ENCODE peak calls at places on chromosomes 7 and 10, in four cellular contexts. One of them, this sample, is unnamed.
A peak's percentile ranks its signal among the peaks of the same experiment; 100 is the strongest.

GRCh38 chr7:115679976-115680375 is 350.6 kb downstream of the TFEC start:
- DNase-seq in HCT116: peak; percentile 38
- DNase-seq in neural progenitor cell: peak; percentile 72
- DNase-seq in hepatocyte: peak; percentile 58
- DNase-seq in this sample: peak; percentile 43

GRCh38 chr10:4127518-4128315 is 342.7 kb upstream of the KLF6 start:
- DNase-seq in hepatocyte: peak; percentile 61
- DNase-seq in neural progenitor cell: no peak
- DNase-seq in HCT116: no peak
- DNase-seq in this sample: no peak

GRCh38 chr10:72331575-72332422 is 22.9 kb downstream of the DNAJB12 start:
- DNase-seq in HCT116: peak; percentile 80
- DNase-seq in hepatocyte: peak; percentile 88
- DNase-seq in neural progenitor cell: peak; percentile 94
- DNase-seq in this sample: peak; percentile 17

GRCh38 chr7:18541189-18541870 is 45.8 kb downstream of the HDAC9 start:
- DNase-seq in HCT116: no peak
- DNase-seq in neural progenitor cell: no peak
- DNase-seq in hepatocyte: no peak
- DNase-seq in this sample: no peak

GRCh38 chr7:6359021-6359420 is 86.6 kb upstream of the CYTH3 start:
- DNase-seq in hepatocyte: no peak
- DNase-seq in HCT116: no peak
- DNase-seq in neural progenitor cell: no peak
- DNase-seq in this sample: no peak

GRCh38 chr7:134562136-134562535 is 13.2 kb downstream of the AKR1B15 start:
- DNase-seq in HCT116: no peak
- DNase-seq in neural progenitor cell: no peak
- DNase-seq in hepatocyte: no peak
- DNase-seq in this sample: no peak

GRCh38 chr10:2980791-2981360 is 86.5 kb upstream of the PFKP start:
- DNase-seq in HCT116: no peak
- DNase-seq in hepatocyte: no peak
- DNase-seq in neural progenitor cell: no peak
- DNase-seq in this sample: no peak

GRCh38 chr10:21441625-21442024 is 83.9 kb downstream of the SKIDA1 start:
- DNase-seq in neural progenitor cell: no peak
- DNase-seq in hepatocyte: no peak
- DNase-seq in HCT116: no peak
- DNase-seq in this sample: no peak

GRCh38 chr10:98268694-98269386 is 846 bp upstream of the LOXL4 start:
- DNase-seq in neural progenitor cell: peak; percentile 47
- DNase-seq in HCT116: no peak
- DNase-seq in hepatocyte: no peak
- DNase-seq in this sample: no peak

GRCh38 chr10:92729886-92730285 is 40.1 kb downstream of the HHEX start:
- DNase-seq in hepatocyte: no peak
- DNase-seq in neural progenitor cell: no peak
- DNase-seq in HCT116: no peak
- DNase-seq in this sample: peak; percentile 70

GRCh38 chr10:32357056-32357735 is 10.2 kb upstream of the EPC1 start:
- DNase-seq in neural progenitor cell: no peak
- DNase-seq in HCT116: no peak
- DNase-seq in hepatocyte: no peak
- DNase-seq in this sample: no peak

GRCh38 chr7:73308074-73308664 is 457 bp downstream of the NSUN5 start:
- DNase-seq in neural progenitor cell: peak; percentile 38
- DNase-seq in HCT116: no peak
- DNase-seq in hepatocyte: peak; percentile 36
- DNase-seq in this sample: peak; percentile 18

GRCh38 chr10:77873558-77874380 is 52.8 kb downstream of the DLG5 start:
- DNase-seq in HCT116: peak; percentile 73
- DNase-seq in neural progenitor cell: no peak
- DNase-seq in hepatocyte: peak; percentile 75
- DNase-seq in this sample: no peak

GRCh38 chr10:102959399-102959798 is 41.3 kb downstream of the CNNM2 start:
- DNase-seq in hepatocyte: no peak
- DNase-seq in neural progenitor cell: no peak
- DNase-seq in HCT116: no peak
- DNase-seq in this sample: no peak

GRCh38 chr7:80542398-80542797 is 30.5 kb upstream of the GNAT3 start:
- DNase-seq in HCT116: no peak
- DNase-seq in hepatocyte: no peak
- DNase-seq in neural progenitor cell: no peak
- DNase-seq in this sample: no peak

GRCh38 chr7:31734456-31734855 is 47.4 kb downstream of the PPP1R17 start:
- DNase-seq in hepatocyte: no peak
- DNase-seq in HCT116: no peak
- DNase-seq in neural progenitor cell: no peak
- DNase-seq in this sample: no peak

GRCh38 chr10:75283150-75284096 is 47.7 kb upstream of the COMTD1 start:
- DNase-seq in hepatocyte: peak; percentile 75
- DNase-seq in HCT116: no peak
- DNase-seq in neural progenitor cell: peak; percentile 45
- DNase-seq in this sample: no peak

GRCh38 chr7:114976666-114977065 is 54.8 kb downstream of the MDFIC start:
- DNase-seq in hepatocyte: no peak
- DNase-seq in neural progenitor cell: no peak
- DNase-seq in HCT116: no peak
- DNase-seq in this sample: no peak

GRCh38 chr10:86329896-86330680 is 36.5 kb downstream of the GRID1 start:
- DNase-seq in neural progenitor cell: no peak
- DNase-seq in HCT116: no peak
- DNase-seq in hepatocyte: no peak
- DNase-seq in this sample: no peak

GRCh38 chr7:141837683-141838082 is 3.6 kb downstream of the PRSS37 start:
- DNase-seq in hepatocyte: no peak
- DNase-seq in HCT116: no peak
- DNase-seq in neural progenitor cell: no peak
- DNase-seq in this sample: no peak

GRCh38 chr7:120725376-120726039 is 132.4 kb downstream of the TSPAN12 start:
- DNase-seq in hepatocyte: peak; percentile 69
- DNase-seq in HCT116: peak; percentile 43
- DNase-seq in neural progenitor cell: peak; percentile 72
- DNase-seq in this sample: peak; percentile 62

GRCh38 chr10:118447478-118447877 is 105.4 kb upstream of the FAM204A start:
- DNase-seq in hepatocyte: no peak
- DNase-seq in HCT116: no peak
- DNase-seq in neural progenitor cell: no peak
- DNase-seq in this sample: no peak

GRCh38 chr7:17521437-17521836 is 223.0 kb downstream of the AHR start:
- DNase-seq in hepatocyte: no peak
- DNase-seq in neural progenitor cell: no peak
- DNase-seq in HCT116: no peak
- DNase-seq in this sample: no peak

GRCh38 chr10:82228701-82229100 is 353.7 kb downstream of the NRG3 start:
- DNase-seq in neural progenitor cell: no peak
- DNase-seq in HCT116: no peak
- DNase-seq in hepatocyte: no peak
- DNase-seq in this sample: no peak

GRCh38 chr10:26717476-26717875 is 20.0 kb downstream of the PDSS1 start:
- DNase-seq in hepatocyte: no peak
- DNase-seq in neural progenitor cell: no peak
- DNase-seq in HCT116: no peak
- DNase-seq in this sample: no peak

GRCh38 chr10:70137927-70138883 is 5.6 kb upstream of the AIFM2 start:
- DNase-seq in HCT116: no peak
- DNase-seq in hepatocyte: no peak
- DNase-seq in neural progenitor cell: no peak
- DNase-seq in this sample: no peak

GRCh38 chr10:114245128-114245791 is 6.2 kb downstream of the VWA2 start:
- DNase-seq in hepatocyte: peak; percentile 28
- DNase-seq in HCT116: no peak
- DNase-seq in neural progenitor cell: no peak
- DNase-seq in this sample: no peak

GRCh38 chr7:124452176-124452575 is 313.4 kb downstream of the GPR37 start:
- DNase-seq in neural progenitor cell: no peak
- DNase-seq in hepatocyte: no peak
- DNase-seq in HCT116: no peak
- DNase-seq in this sample: no peak

GRCh38 chr7:5703572-5704533 is 77.6 kb downstream of the RNF216 start:
- DNase-seq in neural progenitor cell: peak; percentile 15
- DNase-seq in hepatocyte: no peak
- DNase-seq in HCT116: no peak
- DNase-seq in this sample: no peak

GRCh38 chr7:139820089-139820488 is 9.0 kb upstream of the TBXAS1 start:
- DNase-seq in hepatocyte: no peak
- DNase-seq in neural progenitor cell: no peak
- DNase-seq in HCT116: no peak
- DNase-seq in this sample: no peak

GRCh38 chr10:49634053-49634660 is 20.3 kb downstream of the CHAT start:
- DNase-seq in hepatocyte: no peak
- DNase-seq in HCT116: no peak
- DNase-seq in neural progenitor cell: no peak
- DNase-seq in this sample: no peak

GRCh38 chr7:151410405-151411390 is 860 bp upstream of the WDR86 start:
- DNase-seq in neural progenitor cell: peak; percentile 71
- DNase-seq in HCT116: no peak
- DNase-seq in hepatocyte: peak; percentile 68
- DNase-seq in this sample: no peak

GRCh38 chr7:159280008-159280407 is 135.3 kb upstream of the VIPR2 start:
- DNase-seq in neural progenitor cell: no peak
- DNase-seq in HCT116: no peak
- DNase-seq in hepatocyte: no peak
- DNase-seq in this sample: no peak
- H3K9me3 ChIP-seq in neural progenitor cell: no peaks in the 10 kb centered on the region
- H3K9me3 ChIP-seq in HCT116: no peaks in the 10 kb centered on the region
- H3K9me3 ChIP-seq in hepatocyte: no peaks in the 10 kb centered on the region
- H3K9me3 ChIP-seq in this sample: no peaks in the 10 kb centered on the region

GRCh38 chr7:131104611-131105293 is 222.9 kb upstream of the MKLN1 start:
- DNase-seq in HCT116: no peak
- DNase-seq in hepatocyte: no peak
- DNase-seq in neural progenitor cell: no peak
- DNase-seq in this sample: no peak
- H3K79me2 ChIP-seq in HCT116: peaks cover 86% of the 10 kb centered on the region
- H3K79me2 ChIP-seq in hepatocyte: peaks cover 42% of the 10 kb centered on the region
- H3K79me2 ChIP-seq in neural progenitor cell: no peaks in the 10 kb centered on the region
- H3K79me2 ChIP-seq in this sample: peaks cover 89% of the 10 kb centered on the region

GRCh38 chr7:12888727-12889126 is 201.3 kb downstream of the ARL4A start:
- DNase-seq in neural progenitor cell: no peak
- DNase-seq in HCT116: no peak
- DNase-seq in hepatocyte: no peak
- DNase-seq in this sample: no peak
- TF ChIP-seq EZH2phosphoT487 in neural progenitor cell: no peak
- TF ChIP-seq EZH2phosphoT487 in HCT116: no peak
- TF ChIP-seq EZH2phosphoT487 in hepatocyte: no peak
- TF ChIP-seq EZH2phosphoT487 in this sample: no peak

GRCh38 chr7:71659622-71660021 is 527.7 kb downstream of the GALNT17 start:
- DNase-seq in neural progenitor cell: no peak
- DNase-seq in HCT116: no peak
- DNase-seq in hepatocyte: no peak
- DNase-seq in this sample: no peak
- H3K9me3 ChIP-seq in neural progenitor cell: no peaks in the 10 kb centered on the region
- H3K9me3 ChIP-seq in HCT116: peaks cover 24% of the 10 kb centered on the region
- H3K9me3 ChIP-seq in hepatocyte: no peaks in the 10 kb centered on the region
- H3K9me3 ChIP-seq in this sample: no peaks in the 10 kb centered on the region

DNA sequence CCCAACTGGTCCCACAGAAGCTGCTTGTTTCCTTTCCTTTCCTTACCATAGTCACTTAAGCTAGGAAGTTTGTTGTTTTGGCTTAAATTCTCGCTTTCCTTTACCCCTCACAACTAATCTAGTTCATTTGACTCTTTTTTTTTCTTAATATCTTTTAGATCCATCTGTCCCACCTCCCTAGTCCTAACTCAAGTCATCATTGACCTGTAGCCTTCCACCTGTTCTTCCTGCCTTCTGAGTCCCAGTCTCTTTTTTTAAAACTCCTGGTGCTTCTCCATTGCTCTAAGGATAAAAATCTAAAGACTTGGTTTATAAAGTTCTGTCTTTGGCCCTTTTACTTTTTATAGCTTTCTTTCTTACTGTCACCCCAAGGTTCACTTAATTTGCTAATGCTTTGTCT is 47.6 kb downstream of the RALA start:
- DNase-seq in neural progenitor cell: no peak
- DNase-seq in HCT116: no peak
- DNase-seq in hepatocyte: no peak
- DNase-seq in this sample: no peak
- H3K79me2 ChIP-seq in neural progenitor cell: peaks cover 89% of the 10 kb centered on the region
- H3K79me2 ChIP-seq in HCT116: peaks cover 3% of the 10 kb centered on the region
- H3K79me2 ChIP-seq in hepatocyte: peaks cover 80% of the 10 kb centered on the region
- H3K79me2 ChIP-seq in this sample: peaks cover 8% of the 10 kb centered on the region

DNA sequence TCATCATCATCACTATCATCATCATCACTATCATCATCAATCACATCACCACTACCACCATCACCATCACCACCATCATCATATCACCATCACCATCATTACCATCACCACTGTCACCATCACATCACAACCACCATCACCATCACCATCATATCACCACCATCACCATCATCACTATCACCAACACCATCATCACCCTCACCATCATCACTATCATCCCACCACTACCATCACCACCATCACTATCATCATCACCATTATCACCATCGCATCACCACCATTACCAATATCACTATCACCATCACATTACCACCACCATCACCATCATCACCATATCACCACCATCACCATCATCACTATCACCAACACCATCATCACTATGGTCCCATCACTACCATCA is 539.1 kb downstream of the PTPRN2 start:
- DNase-seq in neural progenitor cell: no peak
- DNase-seq in hepatocyte: no peak
- DNase-seq in HCT116: no peak
- DNase-seq in this sample: no peak
- TF ChIP-seq EZH2phosphoT487 in neural progenitor cell: no peak
- TF ChIP-seq EZH2phosphoT487 in hepatocyte: no peak
- TF ChIP-seq EZH2phosphoT487 in HCT116: no peak
- TF ChIP-seq EZH2phosphoT487 in this sample: no peak

DNA sequence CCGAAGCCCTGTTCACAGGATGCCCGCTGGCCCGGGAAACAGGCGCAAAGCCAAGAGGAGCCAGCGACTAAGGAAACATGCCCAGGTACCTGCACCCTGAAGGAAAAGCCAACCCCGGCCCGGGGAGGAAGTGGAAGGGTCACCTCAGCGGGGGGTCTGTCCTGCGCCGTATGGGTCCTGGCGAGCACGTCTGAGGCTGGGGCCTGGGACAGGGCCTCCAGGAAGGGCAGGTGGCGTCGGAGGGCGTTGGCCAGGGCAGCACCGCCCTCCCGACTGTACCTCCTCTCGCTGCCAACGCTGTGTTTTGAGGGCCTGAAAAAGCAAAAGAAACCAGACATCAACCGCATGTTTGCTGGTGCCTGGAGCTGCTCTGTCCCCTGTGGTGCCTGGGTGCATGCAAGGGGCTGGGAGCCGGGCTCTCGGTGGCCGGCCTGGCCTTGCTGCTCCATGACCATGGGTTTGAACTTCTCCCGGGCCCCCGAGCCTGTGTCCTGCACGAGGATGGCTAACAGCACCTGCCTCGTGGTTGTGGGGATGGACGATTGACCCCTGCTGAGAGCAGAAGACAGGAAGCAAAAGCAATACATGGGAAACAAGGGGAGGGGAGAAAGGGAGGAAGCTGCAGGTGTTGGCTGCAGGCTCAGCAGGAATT is 395.3 kb downstream of the PTPRN2 start:
- DNase-seq in HCT116: no peak
- DNase-seq in neural progenitor cell: no peak
- DNase-seq in hepatocyte: no peak
- DNase-seq in this sample: no peak
- H3K9me3 ChIP-seq in HCT116: no peaks in the 10 kb centered on the region
- H3K9me3 ChIP-seq in neural progenitor cell: no peaks in the 10 kb centered on the region
- H3K9me3 ChIP-seq in hepatocyte: no peaks in the 10 kb centered on the region
- H3K9me3 ChIP-seq in this sample: no peaks in the 10 kb centered on the region